ENCODE peak calls at places on chromosomes 2 and 18, in ten cellular contexts. C is erythroblast; Y is T-helper 1 cell; S is brain microvascular endothelial cell; L is neural crest cell; O is COLO829; D is stimulated activated CD4-positive, alpha-beta T cell treated with anti-CD3 and anti-CD28 coated beads, Interleukin-1b, Interleukin-23, amount 100 ng/mL, for 1 hour; F is SK-N-DZ; V is IMR-90; A is NCI-H345. B is an unnamed sample.

GRCh38 chr18:21181763-21182162 is 60.3 kb upstream of the GREB1L start:
- DNase-seq in S (no peak), V (no peak), C (no peak), L (no peak), A (no peak), O (no peak), D (no peak), F (no peak), Y (no peak), B (no peak)

GRCh38 chr2:118881490-118882129 is 34.2 kb upstream of the EN1 start:
- DNase-seq in A (peak; percentile 71), Y (peak; percentile 44), O (peak; percentile 28), V (peak; percentile 20), D (peak; percentile 48), C (peak; percentile 28), S (peak; percentile 25), L (peak; percentile 69), F (peak; percentile 34), B (peak; percentile 31)

GRCh38 chr2:216142540-216142939 is 33.4 kb downstream of the XRCC5 start:
- DNase-seq in A (no peak), C (no peak), F (no peak), D (no peak), O (no peak), S (peak; percentile 31), L (no peak), Y (no peak), V (peak; percentile 91), B (no peak)

GRCh38 chr18:62518460-62519375 is 4.1 kb upstream of the ZCCHC2 start:
- DNase-seq in F (no peak), S (no peak), D (no peak), A (no peak), O (no peak), L (no peak), C (peak; percentile 22), Y (no peak), V (no peak), B (no peak)

GRCh38 chr18:53018791-53019190 is 678.8 kb downstream of the DCC start:
- DNase-seq in Y (no peak), L (no peak), D (no peak), S (no peak), O (no peak), C (no peak), A (no peak), F (no peak), V (no peak), B (no peak)

GRCh38 chr2:205605638-205606304 is 76.5 kb upstream of the NRP2 start:
- DNase-seq in F (no peak), D (no peak), L (no peak), O (no peak), A (no peak), C (no peak), V (no peak), S (no peak), Y (no peak), B (no peak)

GRCh38 chr2:229713371-229714079 is 830 bp downstream of the DNER start:
- DNase-seq in S (no peak), A (peak; percentile 77), O (no peak), D (no peak), C (peak; percentile 4), L (peak; percentile 13), Y (no peak), V (no peak), F (no peak), B (peak; percentile 22)

GRCh38 chr2:181138816-181139215 is 158.4 kb downstream of the UBE2E3 start:
- DNase-seq in A (no peak), D (no peak), V (peak; percentile 17), Y (no peak), S (no peak), O (no peak), C (no peak), F (no peak), L (no peak), B (no peak)

B was measured in SHP77 treated with DMSO at 0.1 percent for 48 hours.